ENCODE peak calls at places on chromosomes 16 and 17, in four cellular contexts. One of them, this sample, is unnamed.

GRCh38 chr16:70709961-70710360 is 24.1 kb upstream of the MTSS2 start:
- DNase-seq in activated T-cell treated with anti-CD3 and anti-CD28 coated beads, Interleukin-2, amount 50 U/mL, for 72 hours: no peak
- DNase-seq in T-helper 2 cell: no peak
- DNase-seq in GM20000: no peak
- DNase-seq in this sample: no peak

GRCh38 chr16:88943131-88943664 is 33.8 kb downstream of the CBFA2T3 start:
- DNase-seq in activated T-cell treated with anti-CD3 and anti-CD28 coated beads, Interleukin-2, amount 50 U/mL, for 72 hours: no peak
- DNase-seq in T-helper 2 cell: no peak
- DNase-seq in GM20000: no peak
- DNase-seq in this sample: no peak

GRCh38 chr17:78954684-78955083 is 25.0 kb downstream of the LGALS3BP start:
- DNase-seq in activated T-cell treated with anti-CD3 and anti-CD28 coated beads, Interleukin-2, amount 50 U/mL, for 72 hours: peak
- DNase-seq in T-helper 2 cell: no peak
- DNase-seq in GM20000: no peak
- DNase-seq in this sample: no peak

GRCh38 chr17:45298546-45299285 is 18.1 kb downstream of the MAP3K14 start:
- DNase-seq in activated T-cell treated with anti-CD3 and anti-CD28 coated beads, Interleukin-2, amount 50 U/mL, for 72 hours: no peak
- DNase-seq in T-helper 2 cell: no peak
- DNase-seq in GM20000: no peak
- DNase-seq in this sample: no peak

GRCh38 chr17:57438031-57438731 is 181.9 kb downstream of the MSI2 start:
- DNase-seq in activated T-cell treated with anti-CD3 and anti-CD28 coated beads, Interleukin-2, amount 50 U/mL, for 72 hours: no peak
- DNase-seq in T-helper 2 cell: no peak
- DNase-seq in GM20000: no peak
- DNase-seq in this sample: no peak

GRCh38 chr17:73028311-73028755 is 64.2 kb downstream of the SLC39A11 start:
- DNase-seq in activated T-cell treated with anti-CD3 and anti-CD28 coated beads, Interleukin-2, amount 50 U/mL, for 72 hours: no peak
- DNase-seq in T-helper 2 cell: no peak
- DNase-seq in GM20000: no peak
- DNase-seq in this sample: peak

GRCh38 chr16:10694830-10695229 is at the start of gene TEKT5:
- DNase-seq in activated T-cell treated with anti-CD3 and anti-CD28 coated beads, Interleukin-2, amount 50 U/mL, for 72 hours: no peak
- DNase-seq in T-helper 2 cell: no peak
- DNase-seq in GM20000: no peak
- DNase-seq in this sample: no peak

GRCh38 chr16:51556694-51557327 is 405.7 kb upstream of the SALL1 start:
- DNase-seq in activated T-cell treated with anti-CD3 and anti-CD28 coated beads, Interleukin-2, amount 50 U/mL, for 72 hours: no peak
- DNase-seq in T-helper 2 cell: no peak
- DNase-seq in GM20000: no peak
- DNase-seq in this sample: peak

GRCh38 chr16:57801098-57801855 is 1.0 kb downstream of the KIFC3 start:
- DNase-seq in activated T-cell treated with anti-CD3 and anti-CD28 coated beads, Interleukin-2, amount 50 U/mL, for 72 hours: no peak
- DNase-seq in T-helper 2 cell: no peak
- DNase-seq in GM20000: no peak
- DNase-seq in this sample: peak

GRCh38 chr17:59330314-59330942 is 1.0 kb upstream of the YPEL2 start:
- DNase-seq in activated T-cell treated with anti-CD3 and anti-CD28 coated beads, Interleukin-2, amount 50 U/mL, for 72 hours: no peak
- DNase-seq in T-helper 2 cell: no peak
- DNase-seq in GM20000: no peak
- DNase-seq in this sample: no peak

GRCh38 chr17:21302711-21303425 is 18.4 kb downstream of the MAP2K3 start:
- DNase-seq in activated T-cell treated with anti-CD3 and anti-CD28 coated beads, Interleukin-2, amount 50 U/mL, for 72 hours: no peak
- DNase-seq in T-helper 2 cell: no peak
- DNase-seq in GM20000: no peak
- DNase-seq in this sample: no peak

GRCh38 chr17:6110592-6110991 is 40.4 kb downstream of the WSCD1 start:
- DNase-seq in activated T-cell treated with anti-CD3 and anti-CD28 coated beads, Interleukin-2, amount 50 U/mL, for 72 hours: peak
- DNase-seq in T-helper 2 cell: no peak
- DNase-seq in GM20000: peak
- DNase-seq in this sample: no peak

GRCh38 chr17:70327723-70328122 is 158.4 kb downstream of the KCNJ2 start:
- DNase-seq in activated T-cell treated with anti-CD3 and anti-CD28 coated beads, Interleukin-2, amount 50 U/mL, for 72 hours: no peak
- DNase-seq in T-helper 2 cell: no peak
- DNase-seq in GM20000: no peak
- DNase-seq in this sample: no peak

GRCh38 chr17:79192503-79193500 is 118.2 kb downstream of the ENGASE start:
- DNase-seq in activated T-cell treated with anti-CD3 and anti-CD28 coated beads, Interleukin-2, amount 50 U/mL, for 72 hours: peak
- DNase-seq in T-helper 2 cell: no peak
- DNase-seq in GM20000: peak
- DNase-seq in this sample: peak

GRCh38 chr16:2842340-2843000 is 12.4 kb downstream of the ZG16B start:
- DNase-seq in activated T-cell treated with anti-CD3 and anti-CD28 coated beads, Interleukin-2, amount 50 U/mL, for 72 hours: peak
- DNase-seq in T-helper 2 cell: peak
- DNase-seq in GM20000: peak
- DNase-seq in this sample: no peak

GRCh38 chr17:32111141-32111771 is 31.0 kb upstream of the RHOT1 start:
- DNase-seq in activated T-cell treated with anti-CD3 and anti-CD28 coated beads, Interleukin-2, amount 50 U/mL, for 72 hours: peak
- DNase-seq in T-helper 2 cell: peak
- DNase-seq in GM20000: no peak
- DNase-seq in this sample: no peak

GRCh38 chr16:3113765-3114479 is 1.5 kb downstream of the ZNF205 start:
- DNase-seq in activated T-cell treated with anti-CD3 and anti-CD28 coated beads, Interleukin-2, amount 50 U/mL, for 72 hours: no peak
- DNase-seq in T-helper 2 cell: no peak
- DNase-seq in GM20000: no peak
- DNase-seq in this sample: no peak

GRCh38 chr16:27922433-27922832 is 141.1 kb downstream of the GSG1L start:
- DNase-seq in activated T-cell treated with anti-CD3 and anti-CD28 coated beads, Interleukin-2, amount 50 U/mL, for 72 hours: no peak
- DNase-seq in T-helper 2 cell: no peak
- DNase-seq in GM20000: no peak
- DNase-seq in this sample: no peak

GRCh38 chr17:45702666-45703266 is 81.4 kb upstream of the CRHR1 start:
- DNase-seq in activated T-cell treated with anti-CD3 and anti-CD28 coated beads, Interleukin-2, amount 50 U/mL, for 72 hours: no peak
- DNase-seq in T-helper 2 cell: no peak
- DNase-seq in GM20000: no peak
- DNase-seq in this sample: peak

GRCh38 chr17:82072827-82073226 is 7.2 kb upstream of the DUS1L start:
- DNase-seq in activated T-cell treated with anti-CD3 and anti-CD28 coated beads, Interleukin-2, amount 50 U/mL, for 72 hours: no peak
- DNase-seq in T-helper 2 cell: no peak
- DNase-seq in GM20000: no peak
- DNase-seq in this sample: no peak